ENCODE peak calls at places on chromosomes 6 and 20, in six cellular contexts. P is mesenchymal stem cell, F is trophoblast cell, Y is IMR-90, C is neuronal stem cell, N is H1. X is an unnamed sample.

GRCh38 chr6:158638393-158638792 is 6.2 kb downstream of the DYNLT1 start:
- DNase-seq in P (no peak), F (no peak), Y (no peak), C (no peak), N (no peak), X (no peak)

GRCh38 chr6:5167501-5167900 is 82.4 kb downstream of the PPP1R3G start:
- DNase-seq in P (peak), F (no peak), Y (peak), C (no peak), N (no peak), X (no peak)

GRCh38 chr6:154039231-154039842 is at the start of gene OPRM1:
- DNase-seq in P (peak), F (peak), Y (no peak), C (peak), N (peak), X (peak)

GRCh38 chr6:72999995-73000394 is 225.3 kb downstream of the KHDC1L start:
- DNase-seq in P (no peak), F (no peak), Y (no peak), C (no peak), N (no peak), X (no peak)

GRCh38 chr20:32244150-32244823 is 33.2 kb upstream of the KIF3B start:
- DNase-seq in P (no peak), F (peak), Y (no peak), C (no peak), N (no peak), X (no peak)

GRCh38 chr6:32627831-32628230 is 9.4 kb upstream of the HLA-DQA1 start:
- DNase-seq in P (peak), F (peak), Y (peak), C (no peak), N (no peak), X (peak)

GRCh38 chr20:18224968-18225568 is 63.3 kb upstream of the ZNF133 start:
- DNase-seq in P (peak), F (no peak), Y (peak), C (peak), N (no peak), X (no peak)

GRCh38 chr6:143536866-143537691 is 25.6 kb upstream of the FUCA2 start:
- DNase-seq in P (peak), F (peak), Y (peak), C (peak), N (no peak), X (peak)

GRCh38 chr6:10382322-10382721 is 32.6 kb downstream of the TFAP2A start:
- DNase-seq in P (no peak), F (no peak), Y (no peak), C (no peak), N (no peak), X (no peak)

GRCh38 chr6:10383312-10384063 is 31.4 kb downstream of the TFAP2A start:
- DNase-seq in P (no peak), F (peak), Y (no peak), C (no peak), N (no peak), X (peak)

GRCh38 chr6:10384064-10384317 is 30.9 kb downstream of the TFAP2A start:
- DNase-seq in P (no peak), F (no peak), Y (no peak), C (peak), N (no peak), X (no peak)

GRCh38 chr6:10381830-10382208 is 33.1 kb downstream of the TFAP2A start:
- DNase-seq in P (no peak), F (no peak), Y (no peak), C (no peak), N (no peak), X (no peak)

GRCh38 chr6:10382728-10383127 is 32.1 kb downstream of the TFAP2A start:
- DNase-seq in P (no peak), F (no peak), Y (no peak), C (no peak), N (no peak), X (no peak)
- H3K14ac ChIP-seq in P (no peak), F (no peak), Y (no peak), C (no peak), N (no peak), X (no peak)

GRCh38 chr20:7094438-7094997 is 327.0 kb downstream of the BMP2 start:
- DNase-seq in P (peak), F (peak), Y (peak), C (peak), N (no peak), X (peak)
- H4K8ac ChIP-seq in P (no peak), F (no peak), Y (no peak), C (no peak), N (no peak), X (no peak)

DNA sequence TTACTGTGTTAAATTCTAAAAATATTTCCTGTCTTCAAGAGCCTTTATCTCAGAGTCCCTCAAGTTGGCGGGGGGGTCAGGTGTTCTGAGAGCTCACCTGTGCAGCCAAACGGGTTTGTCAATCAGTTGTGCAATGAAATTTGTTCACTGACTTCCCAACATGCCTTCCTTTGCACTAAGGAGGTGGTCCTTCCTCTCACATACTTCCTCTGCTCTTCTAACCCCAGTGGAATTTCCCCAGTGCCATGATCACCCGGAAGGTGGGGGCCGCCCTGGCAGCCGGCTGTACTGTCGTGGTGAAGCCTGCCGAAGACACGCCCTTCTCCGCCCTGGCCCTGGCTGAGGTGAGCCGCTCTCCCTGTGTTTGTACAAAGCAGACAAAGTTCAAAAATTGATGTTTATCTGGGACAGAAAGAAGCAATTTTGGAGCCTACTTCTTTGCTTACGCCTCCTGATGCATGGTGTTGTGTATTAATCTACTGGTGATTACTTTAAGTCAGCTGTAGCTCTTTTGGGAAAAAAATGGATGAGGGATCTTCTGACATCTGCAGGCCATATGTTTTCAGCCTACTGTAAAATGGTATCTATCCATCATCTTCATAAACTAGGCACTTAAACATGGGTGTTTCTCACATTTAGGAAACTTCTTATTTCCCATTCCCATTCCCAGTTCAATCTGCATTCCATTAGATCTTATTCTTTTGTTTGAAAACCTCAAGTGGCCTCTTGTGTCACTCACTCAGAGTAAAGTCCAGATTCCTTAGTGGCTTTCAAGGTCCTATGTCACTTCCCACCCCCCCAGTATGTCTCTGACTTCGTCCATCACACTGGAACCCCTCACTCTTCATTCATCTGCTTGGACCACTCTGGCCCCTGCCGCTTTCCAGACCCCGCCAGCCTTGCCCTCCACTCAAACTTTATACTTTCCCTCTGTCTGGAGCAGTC is 10.1 kb downstream of the ALDH5A1 start:
- DNase-seq in P (no peak), F (peak), Y (no peak), C (no peak), N (no peak), X (no peak)
- H3K14ac ChIP-seq in P (no peak), F (no peak), Y (no peak), C (no peak), N (no peak), X (no peak)

GRCh38 chr6:19694697-19695096 is 142.5 kb upstream of the ID4 start:
- DNase-seq in P (no peak), F (no peak), Y (no peak), C (no peak), N (no peak), X (no peak)
- H4K8ac ChIP-seq in P (no peak), F (no peak), Y (no peak), C (no peak), N (no peak), X (no peak)

DNA sequence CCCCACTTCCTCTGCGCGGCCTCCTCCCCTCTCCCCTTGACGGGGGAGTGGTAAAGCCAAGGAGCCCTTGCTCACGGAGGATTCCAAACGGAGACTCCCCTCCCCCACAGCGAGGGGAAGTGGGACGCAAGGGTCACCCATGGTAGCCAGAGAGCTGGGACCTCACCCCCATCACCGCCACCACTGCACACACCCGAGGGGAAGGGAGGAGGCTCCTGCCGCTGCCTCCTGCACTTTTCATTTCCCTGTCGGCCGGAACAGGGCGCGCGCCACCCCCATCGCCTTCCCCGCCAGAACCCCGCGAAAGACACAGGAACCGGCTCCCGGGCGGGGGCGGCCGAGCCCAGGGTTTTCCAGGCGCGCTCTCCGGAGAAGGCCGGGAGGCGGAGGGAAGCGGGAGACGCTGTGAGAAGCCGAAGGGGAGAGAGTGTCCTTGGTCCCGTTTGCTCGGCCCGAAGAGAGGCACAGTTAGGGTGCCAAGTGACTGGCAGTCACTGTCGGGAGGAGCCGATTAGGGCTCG is 789 bp downstream of the CCND3 start:
- DNase-seq in P (peak), F (peak), Y (peak), C (no peak), N (no peak), X (peak)
- H3K14ac ChIP-seq in P (no peak), F (peak), Y (peak), C (peak), N (no peak), X (no peak)

GRCh38 chr6:24719125-24719931 is at the start of gene C6orf62:
- DNase-seq in P (peak), F (peak), Y (peak), C (peak), N (no peak), X (no peak)

GRCh38 chr6:24720604-24721460 is 1.9 kb upstream of the C6orf62 start:
- DNase-seq in P (peak), F (peak), Y (peak), C (peak), N (peak), X (peak)

GRCh38 chr6:24718449-24719124 is 367 bp downstream of the C6orf62 start:
- DNase-seq in P (no peak), F (no peak), Y (no peak), C (no peak), N (no peak), X (no peak)

GRCh38 chr6:24721461-24722215 is 2.7 kb upstream of the C6orf62 start:
- DNase-seq in P (no peak), F (no peak), Y (peak), C (no peak), N (no peak), X (no peak)

GRCh38 chr6:24720131-24720603 is 1.2 kb upstream of the C6orf62 start:
- DNase-seq in P (peak), F (peak), Y (peak), C (peak), N (no peak), X (peak)
- H4K8ac ChIP-seq in P (peak), F (peak), Y (peak), C (no peak), N (peak), X (no peak)

GRCh38 chr6:144944121-144944520 is 659.0 kb downstream of the UTRN start:
- DNase-seq in P (no peak), F (no peak), Y (no peak), C (no peak), N (no peak), X (no peak)
- H3K14ac ChIP-seq in P (no peak), F (no peak), Y (no peak), C (no peak), N (no peak), X (no peak)

X was measured in H9.